ENCODE peak calls at places on chromosomes 16 and 17, in seven cellular contexts. Q, Z, L, V, R, P and D are unnamed samples.

GRCh38 chr16:88905563-88905962 is 39.1 kb upstream of the PABPN1L start:
- DNase-seq in V (no peak), Q (no peak), R (no peak), Z (no peak), P (peak; percentile 81), L (no peak), D (peak; percentile 59)

GRCh38 chr17:50452627-50453300 is 15.9 kb downstream of the CHAD start:
- DNase-seq in L (no peak), Q (no peak), Z (no peak), V (no peak), R (no peak), P (no peak), D (no peak)

GRCh38 chr17:70089513-70090148 is 14.6 kb downstream of the KCNJ16 start:
- DNase-seq in R (no peak), Q (no peak), V (no peak), L (no peak), Z (no peak), P (no peak), D (no peak)

GRCh38 chr17:44892250-44892649 is 7.0 kb downstream of the EFTUD2 start:
- DNase-seq in P (no peak), Q (no peak), R (no peak), V (no peak), L (no peak), Z (no peak), D (no peak)

GRCh38 chr17:58337600-58338453 is 9.2 kb upstream of the TSPOAP1 start:
- DNase-seq in P (peak; percentile 92), R (peak; percentile 72), L (peak; percentile 84), Q (no peak), V (peak; percentile 96), Z (no peak), D (peak; percentile 76)

GRCh38 chr17:42675984-42676423 is 790 bp downstream of the PLEKHH3 start:
- DNase-seq in Q (no peak), R (no peak), V (peak; percentile 91), P (peak; percentile 48), Z (peak; percentile 70), L (peak; percentile 72), D (peak; percentile 45)

GRCh38 chr17:7314719-7315569 is at the start of gene GPS2:
- DNase-seq in P (peak; percentile 95), Q (peak; percentile 75), R (peak; percentile 61), V (peak; percentile 98), L (peak; percentile 96), Z (peak; percentile 92), D (peak; percentile 85)

GRCh38 chr17:49980703-49981197 is 11.8 kb downstream of the DLX4 start:
- DNase-seq in Z (no peak), L (no peak), Q (no peak), P (peak; percentile 88), R (no peak), V (no peak), D (peak; percentile 52)

GRCh38 chr17:7281953-7282751 is 634 bp downstream of the SLC2A4 start:
- DNase-seq in Q (no peak), L (peak; percentile 88), Z (peak; percentile 40), R (no peak), P (peak; percentile 45), V (no peak), D (no peak)

GRCh38 chr17:28955408-28955807 is 4.1 kb upstream of the PHF12 start:
- DNase-seq in P (no peak), L (no peak), V (no peak), Z (no peak), Q (no peak), R (no peak), D (no peak)

GRCh38 chr16:19084879-19085278 is 17.5 kb downstream of the COQ7 start:
- DNase-seq in L (no peak), P (no peak), Q (no peak), R (no peak), Z (no peak), V (no peak), D (no peak)

GRCh38 chr17:76446449-76447231 is 6.3 kb downstream of the UBE2O start:
- DNase-seq in P (peak; percentile 64), L (no peak), Q (no peak), V (no peak), R (no peak), Z (no peak), D (no peak)

GRCh38 chr16:86580063-86580797 is 1.9 kb downstream of the FOXL1 start:
- DNase-seq in V (no peak), R (no peak), Q (no peak), Z (no peak), P (no peak), L (no peak), D (no peak)

GRCh38 chr17:8894673-8895578 is 27.5 kb upstream of the PIK3R6 start:
- DNase-seq in V (no peak), Z (peak; percentile 69), R (no peak), L (peak; percentile 51), P (peak; percentile 79), Q (no peak), D (peak; percentile 16)

GRCh38 chr17:37490638-37491614 is 1.2 kb downstream of the DUSP14 start:
- DNase-seq in R (no peak), V (no peak), L (peak; percentile 57), Q (no peak), Z (peak; percentile 51), P (peak; percentile 69), D (no peak)

GRCh38 chr17:57899391-57899790 is 49.5 kb upstream of the MRPS23 start:
- DNase-seq in Z (no peak), R (no peak), V (no peak), L (peak; percentile 65), Q (no peak), P (no peak), D (no peak)

GRCh38 chr16:69033550-69033949 is 71.9 kb upstream of the HAS3 start:
- DNase-seq in L (no peak), V (no peak), Z (no peak), Q (no peak), P (no peak), R (no peak), D (no peak)

GRCh38 chr16:9334091-9334490 is 242.6 kb downstream of the HAPSTR1 start:
- DNase-seq in P (no peak), Q (no peak), Z (no peak), V (no peak), L (no peak), R (no peak), D (no peak)

GRCh38 chr17:2814499-2815341 is 18.5 kb downstream of the RAP1GAP2 start:
- DNase-seq in P (no peak), Z (no peak), V (peak; percentile 91), Q (no peak), L (peak; percentile 37), R (no peak), D (no peak)

GRCh38 chr17:82333279-82334171 is at the start of gene SECTM1:
- DNase-seq in L (peak; percentile 73), Z (no peak), Q (no peak), P (peak; percentile 71), R (no peak), V (peak; percentile 90), D (peak; percentile 26)

GRCh38 chr17:19867654-19868395 is at the start of gene ULK2:
- DNase-seq in Q (no peak), P (peak; percentile 83), Z (peak; percentile 66), L (peak; percentile 76), V (peak; percentile 90), R (no peak), D (peak; percentile 43)

DNA sequence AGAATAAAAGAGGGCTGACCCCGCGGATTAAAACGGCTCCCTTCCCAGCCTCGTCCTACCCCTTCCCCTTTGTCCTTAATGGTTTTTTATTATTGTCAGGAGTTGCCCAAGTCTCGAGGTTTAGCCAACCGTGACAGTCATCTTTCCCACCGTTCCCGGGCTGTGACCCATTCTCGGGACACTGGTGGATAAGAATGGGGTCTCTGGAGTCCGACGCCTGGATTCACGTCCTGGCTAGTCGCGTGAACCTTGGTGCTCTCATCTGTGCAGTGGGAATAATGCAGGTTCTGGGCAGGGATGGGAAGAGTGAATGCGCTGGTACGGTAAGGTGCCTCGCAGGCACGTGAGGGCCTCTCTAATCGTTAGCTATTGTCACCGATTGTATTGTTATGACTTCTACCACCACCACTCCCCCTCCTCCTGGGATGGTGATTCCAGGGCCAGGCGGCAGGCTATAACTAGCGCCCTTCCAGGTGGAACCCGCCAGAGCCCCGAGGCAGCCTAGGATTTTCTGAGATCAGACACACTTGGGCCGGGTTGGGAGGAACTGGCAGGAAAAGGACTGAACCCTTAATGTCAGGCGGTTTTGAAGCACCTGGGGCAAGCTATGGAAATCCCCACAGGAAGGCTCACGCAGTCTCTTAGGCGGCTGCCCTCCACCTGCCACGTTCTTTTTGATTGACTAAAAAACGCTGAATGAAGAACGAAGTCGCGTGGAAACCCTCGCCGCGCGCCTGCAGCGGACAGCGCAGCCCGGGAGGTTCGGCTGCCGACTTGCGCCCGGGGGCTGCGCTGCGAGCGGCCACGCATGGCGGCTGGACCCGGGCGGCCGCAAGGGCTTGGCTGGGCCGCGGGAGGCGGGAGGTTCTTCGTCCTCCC is 2.7 kb downstream of the HS3ST3B1 start:
- DNase-seq in L (no peak), Z (no peak), R (no peak), Q (no peak), V (peak; percentile 76), P (peak; percentile 76), D (no peak)
- H3K4me1 ChIP-seq in L (no peaks in the 10 kb centered on the region), Z (peaks cover 10% of the 10 kb centered on the region), R (peaks cover 7% of the 10 kb centered on the region), Q (peaks cover 44% of the 10 kb centered on the region), V (peaks cover 11% of the 10 kb centered on the region), P (peaks cover 66% of the 10 kb centered on the region), D (no peaks in the 10 kb centered on the region)

DNA sequence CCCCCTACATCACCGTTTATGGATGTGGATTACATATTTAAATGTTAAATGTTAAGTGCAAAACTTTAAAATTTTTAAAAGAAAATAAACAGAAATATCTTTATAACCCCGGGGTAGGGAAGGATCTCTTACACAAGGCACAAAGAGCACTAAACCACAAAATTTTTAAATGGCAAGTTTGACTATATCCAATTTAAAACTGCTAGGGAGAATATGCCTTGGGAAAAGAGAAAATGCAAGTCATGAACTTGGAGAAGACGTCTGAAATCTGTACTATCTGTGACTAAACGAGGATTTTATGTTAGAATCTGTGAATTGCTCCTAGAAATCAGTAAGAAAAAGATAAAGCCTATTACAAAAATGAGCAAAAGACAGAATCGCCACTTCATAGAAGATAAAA is 28.7 kb upstream of the SLFN13 start:
- DNase-seq in L (no peak), Z (no peak), P (no peak), R (no peak), V (no peak), Q (no peak), D (no peak)
- H3K27me3 ChIP-seq in L (no peaks in the 10 kb centered on the region), Z (peaks cover 3% of the 10 kb centered on the region), P (peaks cover 93% of the 10 kb centered on the region), R (no peaks in the 10 kb centered on the region), V (no peaks in the 10 kb centered on the region), Q (no peaks in the 10 kb centered on the region), D (peaks cover 49% of the 10 kb centered on the region)

GRCh38 chr17:31256936-31257335 is 40.1 kb downstream of the OMG start:
- DNase-seq in Z (no peak), R (no peak), L (no peak), V (no peak), Q (no peak), P (no peak), D (no peak)

GRCh38 chr17:31266042-31266441 is 31.0 kb downstream of the OMG start:
- DNase-seq in P (peak; percentile 50), R (no peak), L (no peak), V (no peak), Q (no peak), Z (no peak), D (no peak)

GRCh38 chr17:31260151-31260550 is 36.9 kb downstream of the OMG start:
- DNase-seq in V (no peak), Q (no peak), Z (no peak), R (no peak), P (no peak), L (no peak), D (no peak)

GRCh38 chr17:31261596-31261995 is 35.4 kb downstream of the OMG start:
- DNase-seq in Q (no peak), L (no peak), Z (no peak), P (no peak), R (no peak), V (no peak), D (no peak)
- H3K36me3 ChIP-seq in Q (peaks cover 11% of the 10 kb centered on the region), L (peaks cover 82% of the 10 kb centered on the region), Z (no peaks in the 10 kb centered on the region), P (no peaks in the 10 kb centered on the region), R (peaks cover 38% of the 10 kb centered on the region), V (peaks cover 28% of the 10 kb centered on the region), D (no peaks in the 10 kb centered on the region)

GRCh38 chr16:63877401-63877800 is 1244.5 kb downstream of the CDH11 start:
- DNase-seq in R (no peak), L (no peak), P (no peak), V (no peak), Q (no peak), Z (no peak), D (no peak)
- H3K4me1 ChIP-seq in R (no peaks in the 10 kb centered on the region), L (no peaks in the 10 kb centered on the region), P (peaks cover 10% of the 10 kb centered on the region), V (no peaks in the 10 kb centered on the region), Q (no peaks in the 10 kb centered on the region), Z (no peaks in the 10 kb centered on the region), D (no peaks in the 10 kb centered on the region)